ENCODE peak calls at places on chromosomes 11 and 22, in ten cellular contexts. J is endothelial cell; P is cardiac muscle cell; Q is CD4-positive, alpha-beta T cell; G is fibroblast of lung; E is HFFc6; F is osteocyte; V is BE2C; C is thoracic aorta; D is coronary artery. B is an unnamed sample.

GRCh38 chr11:123454060-123454651 is 24.1 kb downstream of the GRAMD1B start:
- DNase-seq in J (peak; percentile 9), P (peak; percentile 67), Q (no peak), G (no peak), E (peak; percentile 84), F (no peak), V (peak; percentile 46), C (no peak), D (no peak), B (no peak)

GRCh38 chr11:63503492-63503891 is 2.4 kb upstream of the LGALS12 start:
- DNase-seq in J (no peak), P (no peak), Q (no peak), G (no peak), E (no peak), F (no peak), V (no peak), C (no peak), D (no peak), B (no peak)

GRCh38 chr22:19579113-19579811 is 55.1 kb upstream of the CLDN5 start:
- DNase-seq in J (no peak), P (no peak), Q (no peak), G (peak; percentile 4), E (no peak), F (no peak), V (no peak), C (no peak), D (no peak), B (no peak)

GRCh38 chr11:69640260-69640994 is 529 bp upstream of the CCND1 start:
- DNase-seq in J (no peak), P (peak; percentile 33), Q (no peak), G (peak; percentile 39), E (peak; percentile 63), F (no peak), V (no peak), C (no peak), D (peak; percentile 73), B (no peak)

GRCh38 chr11:65709661-65710060 is 2.4 kb upstream of the KAT5 start:
- DNase-seq in J (no peak), P (peak; percentile 61), Q (no peak), G (no peak), E (no peak), F (no peak), V (no peak), C (no peak), D (no peak), B (no peak)

GRCh38 chr11:40280161-40281054 is 1179.0 kb downstream of the LRRC4C start:
- DNase-seq in J (no peak), P (no peak), Q (no peak), G (no peak), E (no peak), F (no peak), V (peak; percentile 30), C (no peak), D (no peak), B (no peak)

GRCh38 chr11:11171854-11172253 is 181.2 kb downstream of the CSNK2A3 start:
- DNase-seq in J (no peak), P (peak; percentile 3), Q (peak; percentile 21), G (no peak), E (no peak), F (no peak), V (no peak), C (no peak), D (no peak), B (peak; percentile 46)

GRCh38 chr11:34050967-34051348 is 573 bp upstream of the CAPRIN1 start:
- DNase-seq in J (no peak), P (peak; percentile 63), Q (no peak), G (no peak), E (peak; percentile 28), F (no peak), V (no peak), C (no peak), D (no peak), B (no peak)

GRCh38 chr22:17726561-17727243 is 47.6 kb downstream of the BID start:
- DNase-seq in J (no peak), P (no peak), Q (no peak), G (no peak), E (peak; percentile 74), F (no peak), V (no peak), C (no peak), D (no peak), B (no peak)

GRCh38 chr11:69638941-69639681 is 1.8 kb upstream of the CCND1 start:
- DNase-seq in J (peak; percentile 91), P (peak; percentile 97), Q (no peak), G (peak; percentile 97), E (peak; percentile 96), F (peak; percentile 96), V (peak; percentile 98), C (peak; percentile 76), D (peak; percentile 96), B (peak; percentile 81)

GRCh38 chr11:133492895-133493294 is 39.4 kb downstream of the OPCML start:
- DNase-seq in J (no peak), P (no peak), Q (no peak), G (no peak), E (no peak), F (no peak), V (no peak), C (no peak), D (no peak), B (no peak)

GRCh38 chr11:36455658-36456111 is 54.4 kb downstream of the TRAF6 start:
- DNase-seq in J (no peak), P (peak; percentile 98), Q (no peak), G (peak; percentile 98), E (peak; percentile 96), F (peak; percentile 96), V (peak; percentile 47), C (peak; percentile 69), D (peak; percentile 97), B (no peak)

GRCh38 chr11:36454991-36455611 is 55.0 kb downstream of the TRAF6 start:
- DNase-seq in J (no peak), P (peak; percentile 70), Q (no peak), G (no peak), E (no peak), F (no peak), V (no peak), C (no peak), D (no peak), B (no peak)

GRCh38 chr11:36454551-36454950 is 55.5 kb downstream of the TRAF6 start:
- DNase-seq in J (no peak), P (no peak), Q (no peak), G (no peak), E (no peak), F (no peak), V (no peak), C (no peak), D (no peak), B (no peak)

GRCh38 chr11:36458129-36458918 is 51.7 kb downstream of the TRAF6 start:
- DNase-seq in J (no peak), P (no peak), Q (no peak), G (no peak), E (no peak), F (no peak), V (no peak), C (no peak), D (no peak), B (no peak)

DNA sequence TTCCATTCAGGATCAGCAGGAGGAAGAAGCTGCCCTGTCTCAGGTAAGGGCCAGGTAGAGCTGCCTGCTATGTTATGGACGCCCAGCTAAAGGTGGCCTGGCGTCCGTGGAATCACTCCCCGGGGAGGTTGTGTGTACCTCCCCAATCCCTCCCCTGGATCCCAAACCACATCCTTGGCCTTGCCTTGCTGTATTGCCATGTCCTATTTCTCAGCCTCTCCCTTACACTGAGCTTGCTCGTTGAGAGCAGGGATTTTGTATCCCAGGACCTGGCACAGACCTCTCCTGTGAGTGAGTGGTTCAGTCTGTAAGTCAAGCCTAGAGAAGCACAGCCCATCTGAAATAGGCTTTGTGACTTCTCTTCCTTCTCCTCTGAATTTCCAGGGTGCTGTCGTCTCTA is 53.9 kb downstream of the TRAF6 start:
- DNase-seq in J (no peak), P (no peak), Q (no peak), G (peak; percentile 77), E (no peak), F (no peak), V (no peak), C (no peak), D (no peak), B (no peak)
- TF ChIP-seq CTCF in J (no peak), P (no peak), Q (no peak), G (no peak), E (no peak), F (peak; percentile 3), V (no peak), C (no peak), D (no peak), B (no peak)

GRCh38 chr11:9992306-9992705 is 301.7 kb downstream of the SBF2 start:
- DNase-seq in J (no peak), P (no peak), Q (no peak), G (no peak), E (no peak), F (no peak), V (no peak), C (no peak), D (no peak), B (no peak)

GRCh38 chr11:9990221-9990973 is 303.6 kb downstream of the SBF2 start:
- DNase-seq in J (no peak), P (peak; percentile 23), Q (no peak), G (peak; percentile 62), E (peak; percentile 34), F (no peak), V (no peak), C (no peak), D (no peak), B (no peak)
- TF ChIP-seq CTCF in J (no peak), P (no peak), Q (no peak), G (peak; percentile 28), E (peak; percentile 30), F (peak; percentile 31), V (no peak), C (no peak), D (no peak), B (no peak)

GRCh38 chr22:25390297-25391240 is 171.1 kb downstream of the CRYBB2 start:
- DNase-seq in J (no peak), P (no peak), Q (no peak), G (no peak), E (no peak), F (no peak), V (no peak), C (no peak), D (no peak), B (no peak)
- TF ChIP-seq CTCF in J (no peak), P (no peak), Q (no peak), G (no peak), E (no peak), F (no peak), V (no peak), C (no peak), D (no peak), B (no peak)

DNA sequence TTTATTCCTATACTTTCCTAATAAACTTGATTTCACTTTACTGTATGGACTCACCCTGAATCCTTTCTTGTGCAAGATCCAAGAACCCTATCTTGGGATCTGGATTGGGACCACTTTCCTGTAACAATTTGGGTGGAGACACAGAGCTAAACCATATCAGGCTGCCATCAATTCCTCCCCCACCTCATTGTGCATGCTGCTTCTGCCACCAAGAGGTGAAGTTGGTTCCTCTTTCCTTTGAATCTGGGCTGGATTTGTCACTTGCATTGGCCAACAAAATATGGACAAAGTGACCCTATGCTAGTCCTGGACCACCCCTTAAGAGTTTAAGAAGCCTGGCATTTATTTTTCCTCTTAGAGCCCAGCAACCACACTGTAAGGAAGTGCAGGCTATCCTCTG is 39.4 kb upstream of the CEP295 start:
- DNase-seq in J (no peak), P (no peak), Q (no peak), G (peak; percentile 3), E (no peak), F (no peak), V (no peak), C (no peak), D (no peak), B (no peak)
- TF ChIP-seq CTCF in J (no peak), P (no peak), Q (no peak), G (no peak), E (no peak), F (no peak), V (peak; percentile 27), C (no peak), D (no peak), B (no peak)